ENCODE peak calls at places on chromosomes 13 and 19, in nine cellular contexts. One of them, this sample, is unnamed.

GRCh38 chr19:6819323-6819722 is 46.8 kb downstream of the VAV1 start:
- DNase-seq in transverse colon: no peak
- DNase-seq in left ventricle myocardium inferior: no peak
- DNase-seq in right atrium auricular region: no peak
- DNase-seq in heart left ventricle: no peak
- DNase-seq in fibroblast of mammary gland: no peak
- DNase-seq in lower lobe of right lung: no peak
- DNase-seq in fibroblast of lung: no peak
- DNase-seq in fibroblast of pulmonary artery: no peak
- DNase-seq in this sample: no peak

GRCh38 chr13:99995503-99996176 is 14.1 kb downstream of the ZIC2 start:
- DNase-seq in transverse colon: no peak
- DNase-seq in fibroblast of pulmonary artery: peak; percentile 21
- DNase-seq in heart left ventricle: no peak
- DNase-seq in fibroblast of lung: no peak
- DNase-seq in lower lobe of right lung: no peak
- DNase-seq in right atrium auricular region: no peak
- DNase-seq in left ventricle myocardium inferior: no peak
- DNase-seq in fibroblast of mammary gland: no peak
- DNase-seq in this sample: no peak

GRCh38 chr13:113408562-113408961 is 44.6 kb upstream of the GRTP1 start:
- DNase-seq in left ventricle myocardium inferior: no peak
- DNase-seq in transverse colon: no peak
- DNase-seq in lower lobe of right lung: no peak
- DNase-seq in fibroblast of lung: no peak
- DNase-seq in heart left ventricle: no peak
- DNase-seq in right atrium auricular region: no peak
- DNase-seq in fibroblast of pulmonary artery: no peak
- DNase-seq in fibroblast of mammary gland: no peak
- DNase-seq in this sample: no peak

GRCh38 chr13:76709851-76710250 is 176.4 kb downstream of the KCTD12 start:
- DNase-seq in lower lobe of right lung: no peak
- DNase-seq in fibroblast of pulmonary artery: no peak
- DNase-seq in fibroblast of lung: peak; percentile 37
- DNase-seq in fibroblast of mammary gland: peak; percentile 37
- DNase-seq in left ventricle myocardium inferior: no peak
- DNase-seq in transverse colon: no peak
- DNase-seq in heart left ventricle: no peak
- DNase-seq in right atrium auricular region: no peak
- DNase-seq in this sample: no peak

GRCh38 chr13:65605386-65605785 is 1624.8 kb downstream of the PCDH9 start:
- DNase-seq in heart left ventricle: no peak
- DNase-seq in right atrium auricular region: no peak
- DNase-seq in left ventricle myocardium inferior: no peak
- DNase-seq in fibroblast of lung: no peak
- DNase-seq in fibroblast of pulmonary artery: peak; percentile 21
- DNase-seq in lower lobe of right lung: no peak
- DNase-seq in transverse colon: no peak
- DNase-seq in fibroblast of mammary gland: peak; percentile 17
- DNase-seq in this sample: no peak

GRCh38 chr19:31144471-31144870 is 204.8 kb downstream of the TSHZ3 start:
- DNase-seq in transverse colon: no peak
- DNase-seq in fibroblast of lung: no peak
- DNase-seq in left ventricle myocardium inferior: no peak
- DNase-seq in fibroblast of mammary gland: no peak
- DNase-seq in heart left ventricle: no peak
- DNase-seq in fibroblast of pulmonary artery: no peak
- DNase-seq in lower lobe of right lung: no peak
- DNase-seq in right atrium auricular region: no peak
- DNase-seq in this sample: no peak

GRCh38 chr13:80336335-80336734 is 4.6 kb downstream of the SPRY2 start:
- DNase-seq in left ventricle myocardium inferior: no peak
- DNase-seq in fibroblast of pulmonary artery: peak; percentile 53
- DNase-seq in heart left ventricle: no peak
- DNase-seq in lower lobe of right lung: no peak
- DNase-seq in fibroblast of lung: peak; percentile 42
- DNase-seq in fibroblast of mammary gland: peak; percentile 52
- DNase-seq in right atrium auricular region: no peak
- DNase-seq in transverse colon: no peak
- DNase-seq in this sample: no peak

GRCh38 chr13:35573639-35574038 is 97.2 kb upstream of the MAB21L1 start:
- DNase-seq in fibroblast of mammary gland: no peak
- DNase-seq in right atrium auricular region: no peak
- DNase-seq in left ventricle myocardium inferior: no peak
- DNase-seq in transverse colon: no peak
- DNase-seq in heart left ventricle: no peak
- DNase-seq in lower lobe of right lung: no peak
- DNase-seq in fibroblast of lung: no peak
- DNase-seq in fibroblast of pulmonary artery: no peak
- DNase-seq in this sample: no peak

GRCh38 chr13:62407871-62408270 is 992.2 kb upstream of the PCDH20 start:
- DNase-seq in lower lobe of right lung: no peak
- DNase-seq in fibroblast of pulmonary artery: no peak
- DNase-seq in heart left ventricle: no peak
- DNase-seq in transverse colon: no peak
- DNase-seq in left ventricle myocardium inferior: no peak
- DNase-seq in fibroblast of lung: no peak
- DNase-seq in right atrium auricular region: no peak
- DNase-seq in fibroblast of mammary gland: no peak
- DNase-seq in this sample: no peak

GRCh38 chr13:32415019-32415418 is 12.9 kb downstream of the N4BP2L1 start:
- DNase-seq in left ventricle myocardium inferior: no peak
- DNase-seq in fibroblast of pulmonary artery: no peak
- DNase-seq in fibroblast of lung: no peak
- DNase-seq in transverse colon: peak; percentile 25
- DNase-seq in fibroblast of mammary gland: peak; percentile 28
- DNase-seq in lower lobe of right lung: no peak
- DNase-seq in heart left ventricle: no peak
- DNase-seq in right atrium auricular region: no peak
- DNase-seq in this sample: no peak

GRCh38 chr13:69857188-69857821 is 250.3 kb upstream of the ATXN8OS start:
- DNase-seq in right atrium auricular region: no peak
- DNase-seq in fibroblast of pulmonary artery: peak; percentile 44
- DNase-seq in left ventricle myocardium inferior: no peak
- DNase-seq in fibroblast of mammary gland: peak; percentile 35
- DNase-seq in heart left ventricle: no peak
- DNase-seq in fibroblast of lung: peak; percentile 22
- DNase-seq in lower lobe of right lung: no peak
- DNase-seq in transverse colon: no peak
- DNase-seq in this sample: peak; percentile 8

GRCh38 chr13:95707442-95708389 is 30.8 kb downstream of the DNAJC3 start:
- DNase-seq in fibroblast of lung: no peak
- DNase-seq in fibroblast of pulmonary artery: no peak
- DNase-seq in lower lobe of right lung: no peak
- DNase-seq in fibroblast of mammary gland: no peak
- DNase-seq in right atrium auricular region: no peak
- DNase-seq in transverse colon: no peak
- DNase-seq in heart left ventricle: no peak
- DNase-seq in left ventricle myocardium inferior: no peak
- DNase-seq in this sample: no peak

GRCh38 chr13:95708390-95708774 is 31.4 kb downstream of the DNAJC3 start:
- DNase-seq in fibroblast of lung: no peak
- DNase-seq in right atrium auricular region: no peak
- DNase-seq in left ventricle myocardium inferior: no peak
- DNase-seq in lower lobe of right lung: no peak
- DNase-seq in heart left ventricle: no peak
- DNase-seq in fibroblast of mammary gland: no peak
- DNase-seq in transverse colon: no peak
- DNase-seq in fibroblast of pulmonary artery: no peak
- DNase-seq in this sample: no peak

GRCh38 chr13:95706356-95706755 is 29.4 kb downstream of the DNAJC3 start:
- DNase-seq in left ventricle myocardium inferior: no peak
- DNase-seq in right atrium auricular region: no peak
- DNase-seq in fibroblast of pulmonary artery: no peak
- DNase-seq in fibroblast of mammary gland: no peak
- DNase-seq in lower lobe of right lung: no peak
- DNase-seq in heart left ventricle: no peak
- DNase-seq in transverse colon: no peak
- DNase-seq in fibroblast of lung: no peak
- DNase-seq in this sample: no peak

GRCh38 chr13:95707035-95707434 is 30.1 kb downstream of the DNAJC3 start:
- DNase-seq in left ventricle myocardium inferior: no peak
- DNase-seq in fibroblast of lung: no peak
- DNase-seq in fibroblast of pulmonary artery: no peak
- DNase-seq in fibroblast of mammary gland: no peak
- DNase-seq in transverse colon: no peak
- DNase-seq in lower lobe of right lung: no peak
- DNase-seq in heart left ventricle: no peak
- DNase-seq in right atrium auricular region: no peak
- DNase-seq in this sample: no peak

GRCh38 chr13:95704510-95704909 is 27.6 kb downstream of the DNAJC3 start:
- DNase-seq in left ventricle myocardium inferior: no peak
- DNase-seq in fibroblast of mammary gland: peak; percentile 23
- DNase-seq in fibroblast of pulmonary artery: no peak
- DNase-seq in right atrium auricular region: no peak
- DNase-seq in heart left ventricle: no peak
- DNase-seq in lower lobe of right lung: no peak
- DNase-seq in transverse colon: no peak
- DNase-seq in fibroblast of lung: no peak
- DNase-seq in this sample: no peak
- TF ChIP-seq CTCF in left ventricle myocardium inferior: peak; percentile 18
- TF ChIP-seq CTCF in fibroblast of mammary gland: peak; percentile 51
- TF ChIP-seq CTCF in fibroblast of pulmonary artery: peak; percentile 35
- TF ChIP-seq CTCF in right atrium auricular region: no peak
- TF ChIP-seq CTCF in heart left ventricle: no peak
- TF ChIP-seq CTCF in lower lobe of right lung: no peak
- TF ChIP-seq CTCF in transverse colon: no peak
- TF ChIP-seq CTCF in fibroblast of lung: peak; percentile 32
- TF ChIP-seq CTCF in this sample: peak; percentile 28

GRCh38 chr19:39995794-39996193 is 1.1 kb upstream of the ZNF546 start:
- DNase-seq in fibroblast of pulmonary artery: no peak
- DNase-seq in lower lobe of right lung: no peak
- DNase-seq in heart left ventricle: no peak
- DNase-seq in left ventricle myocardium inferior: no peak
- DNase-seq in right atrium auricular region: no peak
- DNase-seq in transverse colon: no peak
- DNase-seq in fibroblast of lung: no peak
- DNase-seq in fibroblast of mammary gland: no peak
- DNase-seq in this sample: no peak
- H3K4me3 ChIP-seq in fibroblast of pulmonary artery: peak overlapping the region; percentile 90
- H3K4me3 ChIP-seq in lower lobe of right lung: peak overlapping the region; percentile 81
- H3K4me3 ChIP-seq in heart left ventricle: peak overlapping the region; percentile 83
- H3K4me3 ChIP-seq in left ventricle myocardium inferior: peak overlapping the region; percentile 75
- H3K4me3 ChIP-seq in right atrium auricular region: peak overlapping the region; percentile 81
- H3K4me3 ChIP-seq in transverse colon: no peak overlapping the region
- H3K4me3 ChIP-seq in fibroblast of lung: peak overlapping the region; percentile 95
- H3K4me3 ChIP-seq in fibroblast of mammary gland: peak overlapping the region; percentile 89
- H3K4me3 ChIP-seq in this sample: peak overlapping the region; percentile 79

DNA sequence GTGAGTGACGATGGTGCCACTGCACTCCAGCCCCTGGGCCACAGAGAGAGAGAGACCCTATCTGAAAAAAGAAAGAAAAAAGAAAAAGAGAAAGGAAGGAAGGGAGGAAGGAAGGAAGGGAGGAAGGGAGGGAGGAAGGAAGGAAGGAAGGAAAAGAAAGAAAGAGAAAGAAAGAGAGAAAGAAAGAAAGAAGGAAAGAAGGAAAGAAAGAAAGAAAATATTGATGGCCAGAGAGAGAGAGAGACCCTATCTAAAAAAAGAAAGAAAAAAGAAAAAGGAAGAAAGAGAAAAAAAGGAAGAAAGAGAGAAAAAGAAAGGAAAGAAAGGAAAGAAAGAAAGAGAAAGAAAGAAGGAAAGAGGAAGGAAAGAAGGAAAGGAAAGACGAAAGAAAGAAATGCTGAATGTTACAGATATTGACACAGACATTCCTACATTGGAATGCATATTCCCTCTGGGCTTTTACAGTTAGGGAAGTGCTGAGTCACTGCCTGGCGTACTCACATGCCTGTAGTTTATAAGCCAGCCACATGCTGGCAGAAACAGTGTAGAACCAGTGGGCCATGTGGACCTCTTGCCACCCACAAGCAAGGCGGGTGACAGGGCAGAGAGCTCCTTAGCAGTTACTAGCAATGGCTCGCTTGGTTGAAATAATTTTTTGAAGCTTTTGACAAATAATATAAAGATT is 34.6 kb upstream of the SLC46A3 start:
- DNase-seq in lower lobe of right lung: peak; percentile 63
- DNase-seq in heart left ventricle: peak; percentile 54
- DNase-seq in left ventricle myocardium inferior: peak; percentile 21
- DNase-seq in fibroblast of mammary gland: peak; percentile 91
- DNase-seq in fibroblast of lung: peak; percentile 86
- DNase-seq in fibroblast of pulmonary artery: peak; percentile 95
- DNase-seq in transverse colon: peak; percentile 55
- DNase-seq in right atrium auricular region: peak; percentile 75
- DNase-seq in this sample: no peak
- TF ChIP-seq CTCF in lower lobe of right lung: no peak
- TF ChIP-seq CTCF in heart left ventricle: no peak
- TF ChIP-seq CTCF in left ventricle myocardium inferior: peak; percentile 24
- TF ChIP-seq CTCF in fibroblast of mammary gland: no peak
- TF ChIP-seq CTCF in fibroblast of lung: no peak
- TF ChIP-seq CTCF in fibroblast of pulmonary artery: peak; percentile 21
- TF ChIP-seq CTCF in transverse colon: no peak
- TF ChIP-seq CTCF in right atrium auricular region: no peak
- TF ChIP-seq CTCF in this sample: no peak

DNA sequence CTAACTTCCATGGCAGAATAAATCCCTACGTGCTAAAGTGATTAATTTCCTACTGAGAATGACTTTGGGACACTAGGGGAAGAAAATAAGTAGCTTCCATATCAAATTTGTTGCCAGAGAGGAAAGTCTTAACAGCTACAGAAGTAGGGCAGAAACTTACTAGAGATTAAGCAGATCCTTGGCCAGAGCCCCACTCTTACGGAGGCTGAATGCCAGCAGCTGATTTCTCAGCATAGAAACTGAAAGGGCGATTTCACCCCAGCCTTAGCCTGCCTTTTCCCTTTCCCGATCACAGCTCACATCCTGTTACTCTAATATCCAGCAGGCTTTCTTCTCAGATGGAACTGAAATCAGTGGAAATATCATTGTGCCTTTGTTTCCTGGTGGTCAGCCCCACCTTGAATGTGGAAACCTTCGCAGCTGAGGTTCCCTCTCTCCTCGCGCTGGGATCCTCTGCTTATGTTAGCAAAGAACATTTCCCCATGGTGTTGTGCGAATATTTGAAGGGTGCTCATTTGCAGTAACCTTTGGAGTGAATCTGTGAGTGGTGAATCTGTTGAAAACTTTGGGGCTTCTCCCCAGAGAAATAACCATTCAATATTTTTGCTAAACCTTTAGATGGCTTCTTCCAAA is 8.4 kb downstream of the FAM124A start:
- DNase-seq in left ventricle myocardium inferior: peak; percentile 65
- DNase-seq in fibroblast of lung: peak; percentile 32
- DNase-seq in heart left ventricle: peak; percentile 63
- DNase-seq in fibroblast of pulmonary artery: peak; percentile 74
- DNase-seq in transverse colon: peak; percentile 53
- DNase-seq in right atrium auricular region: peak; percentile 78
- DNase-seq in lower lobe of right lung: no peak
- DNase-seq in fibroblast of mammary gland: peak; percentile 63
- DNase-seq in this sample: no peak
- H3K4me3 ChIP-seq in left ventricle myocardium inferior: peak overlapping the region; percentile 48
- H3K4me3 ChIP-seq in fibroblast of lung: peak overlapping the region; percentile 37
- H3K4me3 ChIP-seq in heart left ventricle: peak overlapping the region; percentile 40
- H3K4me3 ChIP-seq in fibroblast of pulmonary artery: peak overlapping the region; percentile 32
- H3K4me3 ChIP-seq in transverse colon: no peak overlapping the region
- H3K4me3 ChIP-seq in right atrium auricular region: no peak overlapping the region
- H3K4me3 ChIP-seq in lower lobe of right lung: peak overlapping the region; percentile 27
- H3K4me3 ChIP-seq in fibroblast of mammary gland: no peak overlapping the region
- H3K4me3 ChIP-seq in this sample: no peak overlapping the region

This sample was measured in GM12864.